ENCODE peak calls at places on chromosomes 6 and 20, in four cellular contexts. A, Y, M and X are unnamed samples.

GRCh38 chr20:11032611-11033010 is 358.8 kb upstream of the JAG1 start:
- DNase-seq in A (no peak), Y (no peak), M (no peak), X (no peak)

GRCh38 chr20:47992021-47992467 is 206.8 kb upstream of the SULF2 start:
- DNase-seq in A (no peak), Y (no peak), M (no peak), X (no peak)

GRCh38 chr20:61222699-61223098 is 29.4 kb upstream of the CDH4 start:
- DNase-seq in A (no peak), Y (no peak), M (no peak), X (no peak)

GRCh38 chr6:156848533-156848932 is 71.4 kb downstream of the ARID1B start:
- DNase-seq in A (no peak), Y (no peak), M (peak), X (no peak)

GRCh38 chr6:31060162-31060561 is 49.9 kb downstream of the MUC22 start:
- DNase-seq in A (no peak), Y (no peak), M (no peak), X (no peak)

GRCh38 chr20:12570371-12570770 is 438.4 kb upstream of the SPTLC3 start:
- DNase-seq in A (no peak), Y (no peak), M (no peak), X (peak)

GRCh38 chr6:89350281-89351037 is 2.1 kb downstream of the UBE2J1 start:
- DNase-seq in A (peak), Y (no peak), M (no peak), X (no peak)

GRCh38 chr20:48631114-48632016 is 196.4 kb downstream of the PREX1 start:
- DNase-seq in A (no peak), Y (no peak), M (no peak), X (no peak)

GRCh38 chr20:37081717-37082289 is 14.0 kb downstream of the RBL1 start:
- DNase-seq in A (peak), Y (no peak), M (no peak), X (no peak)

GRCh38 chr6:43914272-43915147 is 144.5 kb downstream of the VEGFA start:
- DNase-seq in A (no peak), Y (no peak), M (peak), X (no peak)

GRCh38 chr20:57501461-57502330 is 23.2 kb downstream of the CTCFL start:
- DNase-seq in A (no peak), Y (no peak), M (no peak), X (no peak)

GRCh38 chr6:165889636-165890403 is 226.8 kb upstream of the PDE10A start:
- DNase-seq in A (no peak), Y (no peak), M (no peak), X (peak)

GRCh38 chr6:98653171-98653570 is 181.2 kb upstream of the POU3F2 start:
- DNase-seq in A (no peak), Y (no peak), M (no peak), X (no peak)

GRCh38 chr6:16153451-16153850 is 24.6 kb downstream of the MYLIP start:
- DNase-seq in A (no peak), Y (no peak), M (no peak), X (no peak)

GRCh38 chr20:50957276-50957675 is 1.1 kb downstream of the DPM1 start:
- DNase-seq in A (no peak), Y (no peak), M (no peak), X (no peak)

GRCh38 chr6:87483929-87484328 is 11.2 kb downstream of the SLC35A1 start:
- DNase-seq in A (no peak), Y (no peak), M (no peak), X (no peak)

GRCh38 chr6:31851485-31851832 is 11.2 kb downstream of the NEU1 start:
- DNase-seq in A (no peak), Y (no peak), M (no peak), X (no peak)

GRCh38 chr20:62335532-62335931 is 31.6 kb downstream of the LAMA5 start:
- DNase-seq in A (no peak), Y (no peak), M (no peak), X (no peak)

GRCh38 chr6:14146459-14147096 is 29.0 kb downstream of the CD83 start:
- DNase-seq in A (no peak), Y (no peak), M (no peak), X (no peak)

DNA sequence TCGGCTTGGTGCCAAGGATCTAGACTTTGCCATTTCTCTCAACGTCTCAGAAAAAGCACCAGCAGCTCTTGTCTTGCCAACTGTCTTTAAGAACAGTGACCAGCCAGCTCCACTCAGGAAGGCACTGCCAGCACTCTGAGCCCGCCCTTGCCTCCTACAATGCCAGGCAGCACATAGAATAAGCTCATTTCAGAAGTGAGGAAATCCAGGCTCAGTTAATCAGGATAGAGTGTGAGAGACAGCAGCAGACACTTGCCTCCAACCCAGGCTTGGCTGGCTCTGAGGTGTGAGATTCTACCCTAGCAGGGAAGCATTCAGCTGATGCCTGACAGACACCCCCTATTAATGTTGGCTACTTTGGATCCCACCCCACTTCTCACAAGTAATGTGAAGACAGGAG is 4.3 kb upstream of the SYNDIG1 start:
- DNase-seq in A (no peak), Y (no peak), M (no peak), X (no peak)
- H3K27ac ChIP-seq in A (no peak), Y (no peak), M (no peak), X (no peak)

GRCh38 chr6:139472341-139473038 is 98.0 kb upstream of the CITED2 start:
- DNase-seq in A (no peak), Y (no peak), M (no peak), X (peak)
- H3K27ac ChIP-seq in A (no peak), Y (peak), M (peak), X (peak)

GRCh38 chr20:31667315-31668285 is 29.9 kb downstream of the COX4I2 start:
- DNase-seq in A (no peak), Y (no peak), M (no peak), X (no peak)
- H3K27ac ChIP-seq in A (peak), Y (peak), M (peak), X (peak)

DNA sequence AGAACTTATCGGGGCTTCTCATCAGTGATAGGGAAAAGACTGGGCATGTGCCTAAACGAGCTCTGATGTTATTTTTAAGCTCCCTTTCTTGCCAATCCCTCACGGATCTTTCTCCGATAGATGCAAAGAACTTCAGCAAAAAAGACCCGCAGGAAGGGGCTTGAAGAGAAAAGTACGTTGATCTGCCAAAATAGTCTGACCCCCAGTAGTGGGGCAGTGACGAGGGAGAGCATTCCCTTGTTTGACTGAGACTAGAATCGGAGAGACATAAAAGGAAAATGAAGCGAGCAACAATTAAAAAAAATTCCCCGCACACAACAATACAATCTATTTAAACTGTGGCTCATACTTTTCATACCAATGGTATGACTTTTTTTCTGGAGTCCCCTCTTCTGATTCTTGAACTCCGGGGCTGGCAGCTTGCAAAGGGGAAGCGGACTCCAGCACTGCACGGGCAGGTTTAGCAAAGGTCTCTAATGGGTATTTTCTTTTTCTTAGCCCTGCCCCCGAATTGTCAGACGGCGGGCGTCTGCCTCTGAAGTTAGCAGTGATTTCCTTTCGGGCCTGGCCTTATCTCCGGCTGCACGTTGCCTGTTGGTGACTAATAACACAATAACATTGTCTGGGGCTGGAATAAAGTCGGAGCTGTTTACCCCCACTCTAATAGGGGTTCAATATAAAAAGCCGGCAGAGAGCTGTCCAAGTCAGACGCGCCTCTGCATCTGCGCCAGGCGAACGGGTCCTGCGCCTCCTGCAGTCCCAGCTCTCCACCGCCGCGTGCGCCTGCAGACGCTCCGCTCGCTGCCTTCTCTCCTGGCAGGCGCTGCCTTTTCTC is at the start of gene EDN1:
- DNase-seq in A (peak), Y (peak), M (peak), X (peak)
- H3K27ac ChIP-seq in A (no peak), Y (peak), M (peak), X (peak)

DNA sequence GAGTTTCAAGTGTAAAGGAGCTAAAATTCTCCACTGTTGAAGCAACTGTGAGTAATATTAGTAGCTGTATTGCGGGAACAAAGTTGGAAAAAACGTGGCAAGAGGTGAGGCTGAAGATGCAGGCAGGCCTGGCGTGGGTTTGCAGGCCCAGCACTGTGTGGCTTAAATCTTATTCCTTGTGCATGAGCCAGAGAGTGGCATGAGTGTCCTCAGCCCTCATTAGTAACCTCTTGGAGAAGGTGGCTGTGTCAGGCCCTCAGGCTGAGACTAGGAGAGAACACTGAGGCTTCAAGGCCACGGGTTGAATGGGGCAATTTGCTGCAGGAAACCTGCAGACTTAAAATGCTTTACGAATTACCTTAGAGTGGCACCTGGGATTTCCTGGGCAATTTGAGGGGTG is 372.7 kb upstream of the CITED2 start:
- DNase-seq in A (no peak), Y (no peak), M (no peak), X (no peak)
- H3K27ac ChIP-seq in A (no peak), Y (no peak), M (no peak), X (no peak)

GRCh38 chr6:109239192-109239917 is 142.9 kb downstream of the CD164 start:
- DNase-seq in A (no peak), Y (no peak), M (no peak), X (no peak)
- H3K27ac ChIP-seq in A (no peak), Y (no peak), M (peak), X (no peak)

GRCh38 chr6:11335826-11336225 is 103.4 kb upstream of the NEDD9 start:
- DNase-seq in A (no peak), Y (no peak), M (no peak), X (no peak)

GRCh38 chr6:11329841-11330765 is 97.6 kb upstream of the NEDD9 start:
- DNase-seq in A (no peak), Y (no peak), M (no peak), X (no peak)

GRCh38 chr6:11333292-11333849 is 100.9 kb upstream of the NEDD9 start:
- DNase-seq in A (no peak), Y (no peak), M (no peak), X (no peak)

GRCh38 chr6:11331136-11331535 is 98.7 kb upstream of the NEDD9 start:
- DNase-seq in A (no peak), Y (no peak), M (no peak), X (no peak)

DNA sequence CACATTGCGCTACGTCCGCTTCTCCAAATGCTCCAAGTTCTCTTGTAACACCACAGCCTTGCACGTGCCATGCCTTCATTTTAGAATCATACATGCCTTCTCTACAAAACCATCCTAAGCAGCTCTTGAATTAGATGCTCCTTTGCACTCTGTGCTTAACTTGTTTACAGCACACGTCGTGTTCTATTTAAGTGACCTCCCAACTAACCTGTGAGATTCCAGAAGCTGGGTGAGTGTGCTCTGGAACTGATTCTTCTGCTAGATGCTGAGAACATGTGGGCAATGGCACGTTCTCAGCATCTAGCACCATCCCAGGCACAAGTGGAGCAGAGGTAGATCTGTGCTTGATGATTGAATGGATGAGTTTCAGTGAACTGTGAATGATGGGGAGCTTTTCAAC is 100.0 kb upstream of the NEDD9 start:
- DNase-seq in A (no peak), Y (no peak), M (no peak), X (no peak)
- H3K27ac ChIP-seq in A (no peak), Y (no peak), M (no peak), X (no peak)

DNA sequence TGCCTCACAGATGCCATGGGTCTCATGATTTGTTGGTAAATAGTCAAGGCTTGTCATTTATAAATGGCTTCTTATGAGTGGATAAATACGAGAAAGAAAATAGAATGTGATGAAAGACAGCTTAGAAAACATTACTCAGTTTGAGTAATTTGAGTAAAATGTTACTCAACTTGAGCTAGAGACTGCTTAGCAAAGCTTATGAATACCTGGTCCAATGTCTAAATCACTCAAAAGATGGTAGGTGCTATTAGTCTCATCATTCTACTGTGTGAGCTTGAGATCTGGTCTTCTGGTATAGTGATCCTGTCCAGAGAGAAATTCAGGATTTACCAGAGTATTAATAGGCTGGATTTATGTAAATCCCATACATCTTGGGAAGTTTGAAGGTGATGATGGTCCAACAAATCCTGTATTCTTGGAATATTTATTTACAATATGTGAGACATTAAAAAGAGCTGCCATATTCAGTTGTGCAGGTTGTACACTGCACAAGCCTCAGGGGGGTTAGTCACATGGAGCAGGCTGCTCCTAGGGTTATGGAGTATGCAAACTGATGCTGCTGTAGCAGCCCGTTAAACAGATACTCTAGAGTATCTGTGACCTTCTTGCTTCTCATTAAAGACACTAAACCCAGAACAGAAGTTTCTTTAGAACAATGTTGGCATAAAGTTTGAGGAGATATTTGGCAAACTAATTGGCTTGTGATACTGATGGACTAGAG is 112.9 kb downstream of the RCAN2 start:
- DNase-seq in A (no peak), Y (no peak), M (no peak), X (no peak)
- H3K27ac ChIP-seq in A (no peak), Y (no peak), M (no peak), X (peak)

DNA sequence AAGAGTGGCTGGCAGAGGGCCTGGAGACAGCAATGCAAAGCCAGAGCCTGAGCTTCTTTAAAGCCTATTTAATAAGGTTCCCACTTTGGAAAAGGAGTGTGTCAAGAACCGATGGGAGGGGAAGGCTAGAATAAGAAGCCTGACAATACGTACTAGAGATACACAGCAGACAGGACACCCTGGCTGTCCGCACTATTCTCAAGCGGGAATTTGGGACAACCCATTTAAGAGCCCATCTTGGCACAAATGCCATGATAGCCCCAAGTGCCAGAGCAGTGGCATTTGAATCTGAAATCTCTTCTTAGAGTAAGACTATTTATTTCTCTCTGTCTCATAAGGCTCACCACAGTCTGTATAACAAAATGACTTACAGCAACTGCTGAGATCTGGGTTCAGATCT is 3.1 kb downstream of the GMDS start:
- DNase-seq in A (no peak), Y (no peak), M (no peak), X (no peak)
- H3K27ac ChIP-seq in A (no peak), Y (no peak), M (no peak), X (no peak)